ENCODE peak calls at places on chromosomes 7 and 10, in eight cellular contexts. One of them, this sample, is unnamed.

GRCh38 chr10:124732931-124733536 is 11.1 kb downstream of the FAM53B start:
- DNase-seq in fibroblast of pulmonary artery: no peak
- DNase-seq in activated T-cell treated with anti-CD3 and anti-CD28 coated beads, Interleukin-2, amount 50 U/mL, for 1 hour: peak; percentile 58
- DNase-seq in amygdala: no peak
- DNase-seq in ELR: no peak
- DNase-seq in M059J: no peak
- DNase-seq in effector memory CD8-positive, alpha-beta T cell: peak; percentile 39
- DNase-seq in MCF 10A: no peak
- DNase-seq in this sample: no peak

GRCh38 chr10:129742742-129743550 is 221.1 kb downstream of the EBF3 start:
- DNase-seq in fibroblast of pulmonary artery: no peak
- DNase-seq in activated T-cell treated with anti-CD3 and anti-CD28 coated beads, Interleukin-2, amount 50 U/mL, for 1 hour: no peak
- DNase-seq in amygdala: no peak
- DNase-seq in ELR: no peak
- DNase-seq in M059J: no peak
- DNase-seq in effector memory CD8-positive, alpha-beta T cell: no peak
- DNase-seq in MCF 10A: no peak
- DNase-seq in this sample: no peak

GRCh38 chr7:106504620-106505019 is 156.3 kb downstream of the CCDC71L start:
- DNase-seq in fibroblast of pulmonary artery: no peak
- DNase-seq in activated T-cell treated with anti-CD3 and anti-CD28 coated beads, Interleukin-2, amount 50 U/mL, for 1 hour: no peak
- DNase-seq in amygdala: no peak
- DNase-seq in ELR: no peak
- DNase-seq in M059J: peak; percentile 46
- DNase-seq in effector memory CD8-positive, alpha-beta T cell: no peak
- DNase-seq in MCF 10A: no peak
- DNase-seq in this sample: no peak

GRCh38 chr10:101272229-101272868 is 43.1 kb upstream of the LBX1 start:
- DNase-seq in fibroblast of pulmonary artery: peak; percentile 71
- DNase-seq in activated T-cell treated with anti-CD3 and anti-CD28 coated beads, Interleukin-2, amount 50 U/mL, for 1 hour: peak; percentile 65
- DNase-seq in amygdala: peak; percentile 27
- DNase-seq in ELR: peak; percentile 75
- DNase-seq in M059J: peak; percentile 66
- DNase-seq in effector memory CD8-positive, alpha-beta T cell: peak; percentile 41
- DNase-seq in MCF 10A: peak; percentile 77
- DNase-seq in this sample: peak; percentile 70

GRCh38 chr7:32256376-32256775 is 186.2 kb upstream of the PDE1C start:
- DNase-seq in fibroblast of pulmonary artery: no peak
- DNase-seq in activated T-cell treated with anti-CD3 and anti-CD28 coated beads, Interleukin-2, amount 50 U/mL, for 1 hour: no peak
- DNase-seq in amygdala: no peak
- DNase-seq in ELR: no peak
- DNase-seq in M059J: no peak
- DNase-seq in effector memory CD8-positive, alpha-beta T cell: no peak
- DNase-seq in MCF 10A: no peak
- DNase-seq in this sample: no peak

GRCh38 chr7:101162551-101163280 is 2.7 kb downstream of the VGF start:
- DNase-seq in fibroblast of pulmonary artery: peak; percentile 47
- DNase-seq in activated T-cell treated with anti-CD3 and anti-CD28 coated beads, Interleukin-2, amount 50 U/mL, for 1 hour: peak; percentile 30
- DNase-seq in amygdala: no peak
- DNase-seq in ELR: peak; percentile 73
- DNase-seq in M059J: peak; percentile 63
- DNase-seq in effector memory CD8-positive, alpha-beta T cell: no peak
- DNase-seq in MCF 10A: peak; percentile 74
- DNase-seq in this sample: no peak

GRCh38 chr7:94509264-94509878 is at the start of gene CASD1:
- DNase-seq in fibroblast of pulmonary artery: peak; percentile 24
- DNase-seq in activated T-cell treated with anti-CD3 and anti-CD28 coated beads, Interleukin-2, amount 50 U/mL, for 1 hour: peak; percentile 72
- DNase-seq in amygdala: peak; percentile 65
- DNase-seq in ELR: peak; percentile 43
- DNase-seq in M059J: peak; percentile 43
- DNase-seq in effector memory CD8-positive, alpha-beta T cell: peak; percentile 57
- DNase-seq in MCF 10A: peak; percentile 46
- DNase-seq in this sample: peak; percentile 31

GRCh38 chr7:139455789-139456188 is 27.7 kb downstream of the KLRG2 start:
- DNase-seq in fibroblast of pulmonary artery: no peak
- DNase-seq in activated T-cell treated with anti-CD3 and anti-CD28 coated beads, Interleukin-2, amount 50 U/mL, for 1 hour: no peak
- DNase-seq in amygdala: no peak
- DNase-seq in ELR: no peak
- DNase-seq in M059J: no peak
- DNase-seq in effector memory CD8-positive, alpha-beta T cell: no peak
- DNase-seq in MCF 10A: no peak
- DNase-seq in this sample: no peak

GRCh38 chr10:47024399-47025252 is 113.4 kb downstream of the PTPN20 start:
- DNase-seq in fibroblast of pulmonary artery: peak; percentile 61
- DNase-seq in activated T-cell treated with anti-CD3 and anti-CD28 coated beads, Interleukin-2, amount 50 U/mL, for 1 hour: peak; percentile 75
- DNase-seq in amygdala: peak; percentile 39
- DNase-seq in ELR: peak; percentile 63
- DNase-seq in M059J: peak; percentile 47
- DNase-seq in effector memory CD8-positive, alpha-beta T cell: peak; percentile 23
- DNase-seq in MCF 10A: peak; percentile 67
- DNase-seq in this sample: peak; percentile 45

GRCh38 chr7:13946181-13946580 is 43.3 kb downstream of the ETV1 start:
- DNase-seq in fibroblast of pulmonary artery: peak; percentile 22
- DNase-seq in activated T-cell treated with anti-CD3 and anti-CD28 coated beads, Interleukin-2, amount 50 U/mL, for 1 hour: no peak
- DNase-seq in amygdala: no peak
- DNase-seq in ELR: peak; percentile 28
- DNase-seq in M059J: peak; percentile 81
- DNase-seq in effector memory CD8-positive, alpha-beta T cell: no peak
- DNase-seq in MCF 10A: no peak
- DNase-seq in this sample: no peak

GRCh38 chr10:77404801-77405200 is 232.8 kb downstream of the KCNMA1 start:
- DNase-seq in fibroblast of pulmonary artery: no peak
- DNase-seq in activated T-cell treated with anti-CD3 and anti-CD28 coated beads, Interleukin-2, amount 50 U/mL, for 1 hour: no peak
- DNase-seq in amygdala: no peak
- DNase-seq in ELR: no peak
- DNase-seq in M059J: no peak
- DNase-seq in effector memory CD8-positive, alpha-beta T cell: no peak
- DNase-seq in MCF 10A: peak; percentile 12
- DNase-seq in this sample: no peak

GRCh38 chr7:44977304-44977858 is 1.4 kb downstream of the MYO1G start:
- DNase-seq in fibroblast of pulmonary artery: no peak
- DNase-seq in activated T-cell treated with anti-CD3 and anti-CD28 coated beads, Interleukin-2, amount 50 U/mL, for 1 hour: peak; percentile 75
- DNase-seq in amygdala: no peak
- DNase-seq in ELR: peak; percentile 70
- DNase-seq in M059J: no peak
- DNase-seq in effector memory CD8-positive, alpha-beta T cell: peak; percentile 64
- DNase-seq in MCF 10A: no peak
- DNase-seq in this sample: no peak

GRCh38 chr7:107742678-107743566 is 1.0 kb upstream of the CBLL1 start:
- DNase-seq in fibroblast of pulmonary artery: no peak
- DNase-seq in activated T-cell treated with anti-CD3 and anti-CD28 coated beads, Interleukin-2, amount 50 U/mL, for 1 hour: no peak
- DNase-seq in amygdala: peak; percentile 71
- DNase-seq in ELR: no peak
- DNase-seq in M059J: no peak
- DNase-seq in effector memory CD8-positive, alpha-beta T cell: no peak
- DNase-seq in MCF 10A: no peak
- DNase-seq in this sample: no peak

GRCh38 chr10:30751678-30752331 is 122.3 kb upstream of the LYZL2 start:
- DNase-seq in fibroblast of pulmonary artery: peak; percentile 57
- DNase-seq in activated T-cell treated with anti-CD3 and anti-CD28 coated beads, Interleukin-2, amount 50 U/mL, for 1 hour: no peak
- DNase-seq in amygdala: peak; percentile 72
- DNase-seq in ELR: peak; percentile 70
- DNase-seq in M059J: peak; percentile 41
- DNase-seq in effector memory CD8-positive, alpha-beta T cell: peak; percentile 61
- DNase-seq in MCF 10A: peak; percentile 56
- DNase-seq in this sample: peak; percentile 76

GRCh38 chr10:31669367-31669766 is 259.3 kb downstream of the ARHGAP12 start:
- DNase-seq in fibroblast of pulmonary artery: no peak
- DNase-seq in activated T-cell treated with anti-CD3 and anti-CD28 coated beads, Interleukin-2, amount 50 U/mL, for 1 hour: no peak
- DNase-seq in amygdala: peak; percentile 46
- DNase-seq in ELR: no peak
- DNase-seq in M059J: peak; percentile 70
- DNase-seq in effector memory CD8-positive, alpha-beta T cell: no peak
- DNase-seq in MCF 10A: no peak
- DNase-seq in this sample: no peak

GRCh38 chr10:14244801-14245211 is 85.9 kb downstream of the FRMD4A start:
- DNase-seq in fibroblast of pulmonary artery: peak; percentile 24
- DNase-seq in activated T-cell treated with anti-CD3 and anti-CD28 coated beads, Interleukin-2, amount 50 U/mL, for 1 hour: no peak
- DNase-seq in amygdala: no peak
- DNase-seq in ELR: peak; percentile 72
- DNase-seq in M059J: peak; percentile 74
- DNase-seq in effector memory CD8-positive, alpha-beta T cell: no peak
- DNase-seq in MCF 10A: peak; percentile 88
- DNase-seq in this sample: peak; percentile 5

GRCh38 chr7:25805027-25805687 is 346.8 kb upstream of the NFE2L3 start:
- DNase-seq in fibroblast of pulmonary artery: peak; percentile 6
- DNase-seq in activated T-cell treated with anti-CD3 and anti-CD28 coated beads, Interleukin-2, amount 50 U/mL, for 1 hour: no peak
- DNase-seq in amygdala: no peak
- DNase-seq in ELR: peak; percentile 19
- DNase-seq in M059J: peak; percentile 87
- DNase-seq in effector memory CD8-positive, alpha-beta T cell: no peak
- DNase-seq in MCF 10A: peak; percentile 64
- DNase-seq in this sample: no peak